ENCODE peak calls at places on chromosomes 1 and 21, in four cellular contexts. One of them, this sample, is unnamed.

GRCh38 chr1:3590951-3591865 is 20.1 kb downstream of the MEGF6 start:
- DNase-seq in HepG2: no peak
- DNase-seq in K562: no peak
- DNase-seq in SK-N-SH: no peak
- DNase-seq in this sample: no peak

GRCh38 chr1:79105499-79105898 is 99.0 kb upstream of the ADGRL4 start:
- DNase-seq in HepG2: no peak
- DNase-seq in K562: no peak
- DNase-seq in SK-N-SH: no peak
- DNase-seq in this sample: no peak

GRCh38 chr21:46424062-46424591 is 34.6 kb upstream of the DIP2A start:
- DNase-seq in K562: no peak
- DNase-seq in HepG2: no peak
- DNase-seq in SK-N-SH: no peak
- DNase-seq in this sample: no peak

GRCh38 chr1:241721011-241721410 is 68.9 kb downstream of the WDR64 start:
- DNase-seq in HepG2: no peak
- DNase-seq in K562: no peak
- DNase-seq in SK-N-SH: no peak
- DNase-seq in this sample: no peak

GRCh38 chr1:109084563-109085517 is 5.7 kb upstream of the TMEM167B start:
- DNase-seq in SK-N-SH: no peak
- DNase-seq in K562: no peak
- DNase-seq in HepG2: peak
- DNase-seq in this sample: no peak

GRCh38 chr1:230274254-230274653 is 151.9 kb downstream of the PGBD5 start:
- DNase-seq in HepG2: no peak
- DNase-seq in K562: no peak
- DNase-seq in SK-N-SH: no peak
- DNase-seq in this sample: no peak

GRCh38 chr1:235553063-235553675 is 48.9 kb upstream of the B3GALNT2 start:
- DNase-seq in HepG2: no peak
- DNase-seq in SK-N-SH: peak
- DNase-seq in K562: no peak
- DNase-seq in this sample: no peak

GRCh38 chr1:146032613-146033219 is 11.2 kb upstream of the HJV start:
- DNase-seq in SK-N-SH: peak
- DNase-seq in K562: peak
- DNase-seq in HepG2: peak
- DNase-seq in this sample: peak

GRCh38 chr1:229579101-229579651 is 20.7 kb upstream of the ABCB10 start:
- DNase-seq in K562: no peak
- DNase-seq in SK-N-SH: peak
- DNase-seq in HepG2: peak
- DNase-seq in this sample: no peak

GRCh38 chr1:221868894-221869293 is 127.0 kb upstream of the DUSP10 start:
- DNase-seq in HepG2: no peak
- DNase-seq in K562: no peak
- DNase-seq in SK-N-SH: no peak
- DNase-seq in this sample: no peak

GRCh38 chr1:212664409-212665199 is 35.0 kb downstream of the BATF3 start:
- DNase-seq in HepG2: no peak
- DNase-seq in K562: no peak
- DNase-seq in SK-N-SH: no peak
- DNase-seq in this sample: no peak

GRCh38 chr1:171590022-171590421 is 32.0 kb upstream of the MYOCOS start:
- DNase-seq in HepG2: no peak
- DNase-seq in SK-N-SH: no peak
- DNase-seq in K562: no peak
- DNase-seq in this sample: no peak

GRCh38 chr1:198253668-198254067 is 96.9 kb downstream of the NEK7 start:
- DNase-seq in K562: no peak
- DNase-seq in HepG2: no peak
- DNase-seq in SK-N-SH: no peak
- DNase-seq in this sample: no peak

GRCh38 chr1:115123116-115123515 is 33.8 kb upstream of the TSPAN2 start:
- DNase-seq in K562: no peak
- DNase-seq in SK-N-SH: no peak
- DNase-seq in HepG2: no peak
- DNase-seq in this sample: no peak

GRCh38 chr1:12434174-12434573 is 183.8 kb downstream of the DHRS3 start:
- DNase-seq in HepG2: no peak
- DNase-seq in SK-N-SH: no peak
- DNase-seq in K562: no peak
- DNase-seq in this sample: peak

GRCh38 chr1:156214024-156214748 is 1.4 kb downstream of the PMF1 start:
- DNase-seq in HepG2: peak
- DNase-seq in K562: peak
- DNase-seq in SK-N-SH: no peak
- DNase-seq in this sample: peak

GRCh38 chr1:34869754-34870153 is 10.2 kb upstream of the SMIM12 start:
- DNase-seq in K562: no peak
- DNase-seq in SK-N-SH: no peak
- DNase-seq in HepG2: no peak
- DNase-seq in this sample: no peak

GRCh38 chr1:171668372-171668771 is 15.9 kb upstream of the MYOC start:
- DNase-seq in K562: no peak
- DNase-seq in SK-N-SH: no peak
- DNase-seq in HepG2: no peak
- DNase-seq in this sample: no peak

GRCh38 chr1:202599669-202600431 is 110.4 kb downstream of the SYT2 start:
- DNase-seq in HepG2: peak
- DNase-seq in K562: peak
- DNase-seq in SK-N-SH: peak
- DNase-seq in this sample: peak

GRCh38 chr1:116878804-116879477 is 30.8 kb upstream of the PTGFRN start:
- DNase-seq in HepG2: no peak
- DNase-seq in K562: peak
- DNase-seq in SK-N-SH: peak
- DNase-seq in this sample: peak

DNA sequence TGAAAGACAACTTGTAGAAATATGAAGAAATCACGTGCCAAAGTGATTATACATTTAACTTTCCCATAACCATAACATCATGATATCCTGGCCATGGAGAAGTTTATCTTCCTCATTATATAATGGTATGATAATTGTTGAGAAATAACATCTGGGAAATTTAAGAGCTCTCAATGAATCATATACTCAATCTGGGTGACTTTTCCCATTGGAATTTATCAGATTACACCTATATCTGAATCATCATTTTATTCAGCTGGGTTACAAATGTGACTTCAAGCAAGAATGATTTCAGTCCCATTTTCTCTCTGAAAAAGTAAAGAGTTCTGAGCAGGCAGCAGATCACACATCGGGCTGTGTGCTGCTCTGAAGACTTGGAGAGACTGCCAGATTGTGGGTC is 278.1 kb downstream of the MRPL39 start:
- DNase-seq in HepG2: no peak
- DNase-seq in SK-N-SH: no peak
- DNase-seq in K562: no peak
- DNase-seq in this sample: no peak
- TF ChIP-seq ELF1 in HepG2: no peak
- TF ChIP-seq ELF1 in SK-N-SH: peak
- TF ChIP-seq ELF1 in K562: no peak
- TF ChIP-seq ELF1 in this sample: no peak

DNA sequence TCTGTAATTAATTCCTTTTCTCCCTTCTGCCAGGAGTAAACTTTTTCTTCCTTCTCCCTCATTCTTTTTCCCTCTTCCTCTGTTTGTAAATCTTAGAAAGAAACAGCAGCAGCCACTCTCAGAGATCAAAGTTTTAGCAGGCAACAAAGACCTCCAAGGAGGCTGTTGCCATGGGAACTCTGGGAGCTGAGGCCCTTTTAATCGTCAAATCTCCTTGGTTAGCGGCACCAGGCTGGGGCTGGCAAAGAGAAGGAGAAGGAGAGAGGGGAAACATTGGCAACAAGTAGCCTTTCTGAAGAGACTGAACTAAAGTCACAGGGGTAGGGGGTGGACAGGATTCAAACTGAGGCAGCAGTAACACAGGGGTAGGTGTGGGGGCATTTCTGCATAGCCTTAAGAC is 25.2 kb downstream of the ILDR2 start:
- DNase-seq in K562: no peak
- DNase-seq in SK-N-SH: no peak
- DNase-seq in HepG2: no peak
- DNase-seq in this sample: no peak
- TF ChIP-seq ELF1 in K562: no peak
- TF ChIP-seq ELF1 in SK-N-SH: no peak
- TF ChIP-seq ELF1 in HepG2: no peak
- TF ChIP-seq ELF1 in this sample: no peak

GRCh38 chr1:18480315-18481189 is at the start of gene KLHDC7A:
- DNase-seq in SK-N-SH: no peak
- DNase-seq in K562: no peak
- DNase-seq in HepG2: peak
- DNase-seq in this sample: no peak
- TF ChIP-seq ELF1 in SK-N-SH: no peak
- TF ChIP-seq ELF1 in K562: no peak
- TF ChIP-seq ELF1 in HepG2: peak
- TF ChIP-seq ELF1 in this sample: no peak

DNA sequence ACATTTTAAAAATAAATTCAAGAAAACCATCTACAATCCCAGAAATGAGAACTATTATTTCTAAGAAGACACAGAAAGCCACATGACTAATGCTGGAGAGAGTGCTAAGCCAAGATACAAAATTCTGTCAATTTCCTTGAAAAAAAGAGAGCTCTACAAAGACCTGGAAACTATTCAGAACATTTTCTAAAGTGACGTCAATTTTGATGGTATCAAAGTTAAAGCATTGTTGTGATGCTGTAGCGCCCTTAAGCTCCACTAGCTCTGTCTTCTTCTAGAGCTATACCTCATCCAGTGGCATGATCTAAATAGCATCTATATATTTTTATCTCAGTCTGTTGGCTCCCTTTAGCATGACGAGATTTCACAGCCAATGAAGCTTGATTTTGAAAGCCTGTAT is 73.9 kb downstream of the ODF2L start:
- DNase-seq in K562: no peak
- DNase-seq in HepG2: no peak
- DNase-seq in SK-N-SH: no peak
- DNase-seq in this sample: no peak
- TF ChIP-seq ELF1 in K562: no peak
- TF ChIP-seq ELF1 in HepG2: no peak
- TF ChIP-seq ELF1 in SK-N-SH: no peak
- TF ChIP-seq ELF1 in this sample: no peak

GRCh38 chr1:217478450-217478849 is 152.4 kb downstream of the GPATCH2 start:
- DNase-seq in HepG2: no peak
- DNase-seq in SK-N-SH: no peak
- DNase-seq in K562: no peak
- DNase-seq in this sample: no peak

GRCh38 chr1:217484881-217485280 is 146.0 kb downstream of the GPATCH2 start:
- DNase-seq in HepG2: no peak
- DNase-seq in K562: no peak
- DNase-seq in SK-N-SH: no peak
- DNase-seq in this sample: no peak

GRCh38 chr1:217482356-217483102 is 148.4 kb downstream of the GPATCH2 start:
- DNase-seq in K562: no peak
- DNase-seq in SK-N-SH: no peak
- DNase-seq in HepG2: no peak
- DNase-seq in this sample: peak
- TF ChIP-seq ELF1 in K562: no peak
- TF ChIP-seq ELF1 in SK-N-SH: no peak
- TF ChIP-seq ELF1 in HepG2: no peak
- TF ChIP-seq ELF1 in this sample: no peak